ENCODE peak calls at places on chromosomes 5 and 9, in six cellular contexts. X is K562, I is HCT116, V is GM12878, H is H1, N is HepG2. M is an unnamed sample.

GRCh38 chr9:14992025-14992424 is 81.8 kb upstream of the FREM1 start:
- DNase-seq in N (no peak), I (no peak), X (peak; percentile 34), H (no peak), V (no peak), M (no peak)

GRCh38 chr5:150542933-150543445 is 35.1 kb downstream of the NDST1 start:
- DNase-seq in H (no peak), I (no peak), V (no peak), N (peak; percentile 98), X (no peak), M (no peak)

GRCh38 chr5:93570294-93571110 is 10.5 kb downstream of the NR2F1-AS1 start:
- DNase-seq in V (no peak), I (no peak), X (no peak), N (no peak), H (peak; percentile 82), M (no peak)

GRCh38 chr9:119959846-119960545 is 590.8 kb upstream of the BRINP1 start:
- DNase-seq in V (no peak), X (no peak), I (no peak), N (no peak), H (no peak), M (no peak)

GRCh38 chr9:109699019-109699418 is 81.0 kb upstream of the PALM2AKAP2 start:
- DNase-seq in V (no peak), N (no peak), I (no peak), X (no peak), H (no peak), M (no peak)

GRCh38 chr5:180338001-180338707 is 15.0 kb downstream of the GFPT2 start:
- DNase-seq in X (no peak), I (no peak), H (no peak), V (no peak), N (no peak), M (no peak)

GRCh38 chr5:76688836-76689235 is 27.1 kb upstream of the F2R start:
- DNase-seq in H (no peak), V (no peak), N (no peak), I (no peak), X (no peak), M (no peak)

GRCh38 chr5:141513021-141513626 is 24.2 kb downstream of the PCDHGC5 start:
- DNase-seq in N (no peak), V (no peak), I (no peak), H (peak; percentile 70), X (no peak), M (no peak)

GRCh38 chr5:165642366-165642765 is 2136.9 kb downstream of the MAT2B start:
- DNase-seq in N (no peak), V (no peak), H (no peak), X (no peak), I (no peak), M (no peak)

GRCh38 chr5:179326176-179326997 is 18.9 kb downstream of the ADAMTS2 start:
- DNase-seq in V (no peak), X (no peak), I (no peak), H (peak; percentile 57), N (no peak), M (peak; percentile 35)

GRCh38 chr5:150219142-150219541 is 29.3 kb downstream of the SLC6A7 start:
- DNase-seq in V (no peak), N (no peak), X (no peak), H (no peak), I (no peak), M (no peak)

GRCh38 chr9:82555408-82555807 is 507.5 kb downstream of the RASEF start:
- DNase-seq in I (no peak), N (no peak), X (no peak), V (no peak), H (no peak), M (no peak)

GRCh38 chr9:88835038-88835466 is 156.2 kb upstream of the S1PR3 start:
- DNase-seq in H (no peak), V (peak; percentile 19), I (no peak), N (no peak), X (no peak), M (no peak)

GRCh38 chr9:35942286-35942685 is 15.7 kb downstream of the OR2S2 start:
- DNase-seq in N (no peak), V (no peak), H (no peak), I (no peak), X (no peak), M (no peak)

GRCh38 chr5:5953641-5954040 is 424.7 kb downstream of the MED10 start:
- DNase-seq in X (no peak), H (no peak), I (no peak), V (no peak), N (no peak), M (no peak)

GRCh38 chr9:130896233-130897012 is at the start of gene QRFP:
- DNase-seq in X (no peak), I (no peak), V (no peak), N (no peak), H (peak; percentile 55), M (no peak)

GRCh38 chr9:121622842-121623203 is 28.6 kb upstream of the DAB2IP start:
- DNase-seq in H (no peak), X (no peak), V (no peak), N (no peak), I (no peak), M (no peak)

GRCh38 chr5:132063090-132063911 is 2.8 kb downstream of the IL3 start:
- DNase-seq in H (peak; percentile 98), X (peak; percentile 85), V (peak; percentile 12), N (peak; percentile 45), I (peak; percentile 50), M (peak; percentile 32)

GRCh38 chr9:4592325-4592724 is 69.8 kb upstream of the PLPP6 start:
- DNase-seq in N (no peak), V (no peak), H (no peak), I (no peak), X (no peak), M (no peak)

GRCh38 chr5:96327728-96328127 is 105.3 kb downstream of the PCSK1 start:
- DNase-seq in V (no peak), X (no peak), N (no peak), H (no peak), I (no peak), M (no peak)

GRCh38 chr5:54795284-54795683 is 190.1 kb downstream of the ESM1 start:
- DNase-seq in I (no peak), H (no peak), X (no peak), V (no peak), N (no peak), M (no peak)

GRCh38 chr9:71552480-71552879 is 215.8 kb downstream of the CEMIP2 start:
- DNase-seq in X (no peak), H (peak; percentile 52), V (no peak), N (no peak), I (no peak), M (no peak)

GRCh38 chr5:4857761-4858160 is 282.4 kb upstream of the ADAMTS16 start:
- DNase-seq in X (no peak), I (no peak), H (no peak), V (no peak), N (no peak), M (no peak)

GRCh38 chr9:80550181-80550580 is 978.4 kb downstream of the TLE4 start:
- DNase-seq in X (no peak), N (no peak), I (no peak), H (no peak), V (no peak), M (no peak)

GRCh38 chr5:58094031-58094430 is 365.9 kb downstream of the PLK2 start:
- DNase-seq in N (no peak), V (peak; percentile 3), I (no peak), H (no peak), X (no peak), M (no peak)

DNA sequence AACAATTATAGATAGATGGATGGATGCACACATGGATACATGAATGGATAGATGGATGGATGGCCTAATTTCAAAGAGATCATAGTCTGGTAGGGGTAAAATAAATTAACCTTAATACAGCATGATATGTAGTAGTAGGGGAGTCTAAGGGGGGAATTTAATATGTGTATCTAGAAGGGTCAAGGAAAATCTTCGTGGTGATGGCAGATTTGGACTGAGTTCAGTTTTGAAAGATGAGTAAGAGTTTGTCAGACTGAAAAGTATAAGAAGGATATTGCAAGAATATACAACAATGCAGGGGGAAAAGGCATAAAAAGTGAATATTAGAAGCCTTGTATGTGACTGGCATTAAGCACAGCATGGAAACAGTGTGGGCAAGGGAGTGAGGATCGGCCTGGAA is 98.7 kb downstream of the ZNF462 start:
- DNase-seq in H (no peak), I (no peak), X (no peak), V (no peak), N (no peak), M (no peak)
- TF ChIP-seq ZNF274 in H (no peak), I (no peak), X (no peak), V (no peak), N (no peak), M (no peak)

GRCh38 chr5:67880876-67881275 is 334.7 kb upstream of the PIK3R1 start:
- DNase-seq in V (no peak), X (no peak), H (no peak), N (no peak), I (no peak), M (no peak)
- TF ChIP-seq ZNF274 in V (no peak), X (no peak), H (no peak), N (no peak), I (no peak), M (no peak)

DNA sequence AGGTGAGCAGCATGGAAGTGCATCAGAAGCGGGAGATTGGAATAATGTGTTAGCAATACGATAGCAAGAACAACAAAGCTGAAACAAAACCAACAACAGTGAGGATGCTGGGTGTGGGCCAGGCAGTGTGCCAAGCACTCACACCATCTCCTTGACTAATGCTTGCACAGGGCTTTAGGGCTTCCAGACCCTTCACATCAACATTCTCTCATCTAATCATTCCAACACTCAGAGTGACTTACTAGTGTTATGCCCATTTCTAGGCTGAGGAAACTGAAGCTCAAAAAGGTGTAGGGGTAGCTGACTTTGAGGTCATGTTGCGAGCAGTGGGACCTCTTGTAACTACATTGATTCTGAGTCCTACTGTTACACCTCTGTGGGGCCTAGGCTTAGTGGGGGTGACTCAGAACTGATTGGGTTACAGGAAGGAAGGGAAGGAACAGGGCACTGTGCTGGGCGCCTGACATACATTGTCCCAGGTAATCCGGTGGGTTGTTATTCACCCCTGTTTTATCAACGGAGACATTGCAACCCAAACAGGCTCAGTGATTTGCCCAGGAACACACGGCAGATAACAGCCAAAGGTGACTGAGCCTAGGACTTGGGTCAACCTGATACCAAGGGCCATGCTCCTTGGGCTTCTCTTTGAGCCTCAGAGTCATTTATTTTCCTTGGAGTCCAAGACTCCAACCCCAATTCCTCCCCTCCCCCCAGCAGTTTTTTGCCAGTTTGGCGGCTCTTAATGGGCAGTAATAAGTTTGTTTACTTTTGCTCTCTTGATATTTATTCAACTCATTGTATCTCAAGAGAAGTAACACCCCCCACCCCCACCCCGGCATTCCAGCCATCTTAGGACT is 9.5 kb downstream of the ANGPTL2 start:
- DNase-seq in X (no peak), H (no peak), I (no peak), V (no peak), N (no peak), M (no peak)
- TF ChIP-seq ZNF274 in X (no peak), H (no peak), I (no peak), V (no peak), N (no peak), M (no peak)

GRCh38 chr5:3221432-3221831 is 374.2 kb upstream of the IRX1 start:
- DNase-seq in N (no peak), V (no peak), X (no peak), I (no peak), H (peak; percentile 19), M (no peak)

GRCh38 chr5:3220638-3221288 is 374.9 kb upstream of the IRX1 start:
- DNase-seq in I (no peak), V (no peak), X (no peak), H (peak; percentile 42), N (no peak), M (no peak)

GRCh38 chr5:3222924-3223323 is 372.7 kb upstream of the IRX1 start:
- DNase-seq in V (no peak), I (no peak), H (no peak), N (no peak), X (no peak), M (no peak)

GRCh38 chr5:3226171-3226570 is 369.5 kb upstream of the IRX1 start:
- DNase-seq in X (no peak), V (no peak), I (no peak), H (no peak), N (no peak), M (no peak)

GRCh38 chr5:3225201-3225960 is 370.3 kb upstream of the IRX1 start:
- DNase-seq in H (no peak), V (no peak), I (no peak), N (no peak), X (no peak), M (no peak)
- TF ChIP-seq ZNF274 in H (no peak), V (no peak), I (no peak), N (no peak), X (no peak), M (no peak)